ENCODE peak calls at places on chromosomes 13 and 19, in four cellular contexts. One of them, this sample, is unnamed.

GRCh38 chr13:50589651-50590054 is 253.8 kb downstream of the DLEU7 start:
- DNase-seq in colonic mucosa: no peak
- DNase-seq in left ventricle myocardium inferior: no peak
- DNase-seq in lower lobe of right lung: no peak
- DNase-seq in this sample: peak; percentile 67

GRCh38 chr19:35561436-35561835 is 2.0 kb downstream of the ATP4A start:
- DNase-seq in colonic mucosa: no peak
- DNase-seq in left ventricle myocardium inferior: no peak
- DNase-seq in lower lobe of right lung: no peak
- DNase-seq in this sample: no peak

GRCh38 chr13:29648760-29649159 is 53.3 kb upstream of the SLC7A1 start:
- DNase-seq in colonic mucosa: no peak
- DNase-seq in left ventricle myocardium inferior: no peak
- DNase-seq in lower lobe of right lung: no peak
- DNase-seq in this sample: no peak

GRCh38 chr19:16571283-16571682 is 932 bp downstream of the SLC35E1 start:
- DNase-seq in colonic mucosa: no peak
- DNase-seq in left ventricle myocardium inferior: no peak
- DNase-seq in lower lobe of right lung: peak; percentile 49
- DNase-seq in this sample: peak; percentile 63

GRCh38 chr19:289651-290538 is 1.3 kb downstream of the PLPP2 start:
- DNase-seq in colonic mucosa: peak; percentile 74
- DNase-seq in left ventricle myocardium inferior: no peak
- DNase-seq in lower lobe of right lung: peak; percentile 69
- DNase-seq in this sample: peak; percentile 67

GRCh38 chr13:21913010-21913409 is 242.1 kb downstream of the FGF9 start:
- DNase-seq in colonic mucosa: no peak
- DNase-seq in left ventricle myocardium inferior: no peak
- DNase-seq in lower lobe of right lung: no peak
- DNase-seq in this sample: no peak

GRCh38 chr19:38683393-38684077 is 36.1 kb downstream of the ACTN4 start:
- DNase-seq in colonic mucosa: peak; percentile 92
- DNase-seq in left ventricle myocardium inferior: no peak
- DNase-seq in lower lobe of right lung: peak; percentile 90
- DNase-seq in this sample: peak; percentile 95

GRCh38 chr13:56720841-56721240 is 419.9 kb upstream of the PRR20A start:
- DNase-seq in colonic mucosa: no peak
- DNase-seq in left ventricle myocardium inferior: no peak
- DNase-seq in lower lobe of right lung: no peak
- DNase-seq in this sample: no peak

GRCh38 chr13:67013709-67014108 is 216.4 kb downstream of the PCDH9 start:
- DNase-seq in colonic mucosa: no peak
- DNase-seq in left ventricle myocardium inferior: no peak
- DNase-seq in lower lobe of right lung: no peak
- DNase-seq in this sample: no peak

GRCh38 chr13:54198911-54199310 is 1170.3 kb downstream of the OLFM4 start:
- DNase-seq in colonic mucosa: no peak
- DNase-seq in left ventricle myocardium inferior: no peak
- DNase-seq in lower lobe of right lung: no peak
- DNase-seq in this sample: no peak

GRCh38 chr13:50731400-50731799 is 112.1 kb downstream of the DLEU7 start:
- DNase-seq in colonic mucosa: no peak
- DNase-seq in left ventricle myocardium inferior: no peak
- DNase-seq in lower lobe of right lung: no peak
- DNase-seq in this sample: peak; percentile 83

GRCh38 chr13:27822873-27823311 is 30.6 kb downstream of the GSX1 start:
- DNase-seq in colonic mucosa: no peak
- DNase-seq in left ventricle myocardium inferior: no peak
- DNase-seq in lower lobe of right lung: no peak
- DNase-seq in this sample: no peak

GRCh38 chr13:50801087-50801931 is 42.2 kb downstream of the DLEU7 start:
- DNase-seq in colonic mucosa: peak; percentile 72
- DNase-seq in left ventricle myocardium inferior: no peak
- DNase-seq in lower lobe of right lung: no peak
- DNase-seq in this sample: peak; percentile 90

GRCh38 chr13:23292596-23292995 is 111.8 kb downstream of the SGCG start:
- DNase-seq in colonic mucosa: no peak
- DNase-seq in left ventricle myocardium inferior: no peak
- DNase-seq in lower lobe of right lung: no peak
- DNase-seq in this sample: peak; percentile 4

GRCh38 chr19:345320-345879 is 804 bp upstream of the MIER2 start:
- DNase-seq in colonic mucosa: no peak
- DNase-seq in left ventricle myocardium inferior: no peak
- DNase-seq in lower lobe of right lung: no peak
- DNase-seq in this sample: no peak

GRCh38 chr19:51427220-51427619 is 9.8 kb upstream of the SIGLEC10 start:
- DNase-seq in colonic mucosa: no peak
- DNase-seq in left ventricle myocardium inferior: no peak
- DNase-seq in lower lobe of right lung: no peak
- DNase-seq in this sample: no peak

GRCh38 chr13:59247166-59247565 is 916.6 kb downstream of the DIAPH3 start:
- DNase-seq in colonic mucosa: no peak
- DNase-seq in left ventricle myocardium inferior: peak; percentile 50
- DNase-seq in lower lobe of right lung: peak; percentile 45
- DNase-seq in this sample: no peak

GRCh38 chr13:50650936-50651638 is 192.4 kb downstream of the DLEU7 start:
- DNase-seq in colonic mucosa: no peak
- DNase-seq in left ventricle myocardium inferior: no peak
- DNase-seq in lower lobe of right lung: no peak
- DNase-seq in this sample: peak; percentile 47

GRCh38 chr19:23917856-23918255 is 3.2 kb downstream of the ZNF726 start:
- DNase-seq in colonic mucosa: no peak
- DNase-seq in left ventricle myocardium inferior: no peak
- DNase-seq in lower lobe of right lung: peak; percentile 43
- DNase-seq in this sample: peak; percentile 1

GRCh38 chr19:44282846-44283245 is 22.0 kb downstream of the ZNF235 start:
- DNase-seq in colonic mucosa: no peak
- DNase-seq in left ventricle myocardium inferior: no peak
- DNase-seq in lower lobe of right lung: no peak
- DNase-seq in this sample: no peak

GRCh38 chr19:18697680-18698079 is 14.2 kb downstream of the CRTC1 start:
- DNase-seq in colonic mucosa: peak; percentile 54
- DNase-seq in left ventricle myocardium inferior: peak; percentile 27
- DNase-seq in lower lobe of right lung: peak; percentile 73
- DNase-seq in this sample: no peak

GRCh38 chr13:58985845-58986244 is 1177.9 kb downstream of the DIAPH3 start:
- DNase-seq in colonic mucosa: no peak
- DNase-seq in left ventricle myocardium inferior: no peak
- DNase-seq in lower lobe of right lung: no peak
- DNase-seq in this sample: no peak

GRCh38 chr19:40714519-40715299 is 2.0 kb downstream of the COQ8B start:
- DNase-seq in colonic mucosa: peak; percentile 97
- DNase-seq in left ventricle myocardium inferior: peak; percentile 95
- DNase-seq in lower lobe of right lung: peak; percentile 95
- DNase-seq in this sample: peak; percentile 95

GRCh38 chr19:17333611-17334413 is 843 bp downstream of the ANO8 start:
- DNase-seq in colonic mucosa: no peak
- DNase-seq in left ventricle myocardium inferior: no peak
- DNase-seq in lower lobe of right lung: no peak
- DNase-seq in this sample: peak; percentile 84

GRCh38 chr19:3233116-3233515 is 8.7 kb downstream of the CELF5 start:
- DNase-seq in colonic mucosa: no peak
- DNase-seq in left ventricle myocardium inferior: no peak
- DNase-seq in lower lobe of right lung: no peak
- DNase-seq in this sample: no peak

GRCh38 chr19:3233831-3234230 is 9.4 kb downstream of the CELF5 start:
- DNase-seq in colonic mucosa: no peak
- DNase-seq in left ventricle myocardium inferior: no peak
- DNase-seq in lower lobe of right lung: no peak
- DNase-seq in this sample: no peak

GRCh38 chr19:3238066-3238561 is 13.7 kb downstream of the CELF5 start:
- DNase-seq in colonic mucosa: no peak
- DNase-seq in left ventricle myocardium inferior: no peak
- DNase-seq in lower lobe of right lung: no peak
- DNase-seq in this sample: no peak

GRCh38 chr19:3236272-3236671 is 11.8 kb downstream of the CELF5 start:
- DNase-seq in colonic mucosa: no peak
- DNase-seq in left ventricle myocardium inferior: no peak
- DNase-seq in lower lobe of right lung: no peak
- DNase-seq in this sample: no peak

GRCh38 chr19:3234800-3235199 is 10.3 kb downstream of the CELF5 start:
- DNase-seq in colonic mucosa: no peak
- DNase-seq in left ventricle myocardium inferior: no peak
- DNase-seq in lower lobe of right lung: no peak
- DNase-seq in this sample: no peak
- TF ChIP-seq CTCF in colonic mucosa: no peak
- TF ChIP-seq CTCF in left ventricle myocardium inferior: no peak
- TF ChIP-seq CTCF in lower lobe of right lung: no peak
- TF ChIP-seq CTCF in this sample: peak; percentile 40

DNA sequence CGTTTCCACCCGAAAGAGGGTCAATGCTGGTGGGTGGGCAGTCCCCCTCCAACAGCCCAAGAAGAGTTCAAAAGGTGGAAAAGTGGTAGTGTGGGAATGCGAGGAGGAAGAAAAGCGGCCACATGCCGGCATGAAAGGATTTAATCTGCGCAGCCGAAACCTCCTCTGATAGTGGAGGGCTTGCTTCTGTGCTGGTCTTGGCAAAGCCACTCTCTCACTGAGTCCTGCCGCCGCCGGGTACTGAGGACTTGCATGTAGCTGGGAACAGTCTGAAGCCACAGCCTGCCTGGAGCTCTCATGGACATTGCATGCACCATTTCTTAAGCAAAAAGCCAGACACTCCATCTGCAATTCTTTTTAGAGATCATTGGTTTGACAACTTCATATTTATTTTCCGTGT is 136.2 kb upstream of the ZNF536 start:
- DNase-seq in colonic mucosa: no peak
- DNase-seq in left ventricle myocardium inferior: no peak
- DNase-seq in lower lobe of right lung: no peak
- DNase-seq in this sample: no peak
- H3K4me3 ChIP-seq in colonic mucosa: no peak overlapping the region
- H3K4me3 ChIP-seq in left ventricle myocardium inferior: peak overlapping the region; percentile 5
- H3K4me3 ChIP-seq in lower lobe of right lung: no peak overlapping the region
- H3K4me3 ChIP-seq in this sample: no peak overlapping the region

GRCh38 chr19:1472227-1473055 is 6.6 kb downstream of the C19orf25 start:
- DNase-seq in colonic mucosa: no peak
- DNase-seq in left ventricle myocardium inferior: no peak
- DNase-seq in lower lobe of right lung: peak; percentile 46
- DNase-seq in this sample: no peak

GRCh38 chr19:1470864-1471513 is 8.0 kb downstream of the C19orf25 start:
- DNase-seq in colonic mucosa: no peak
- DNase-seq in left ventricle myocardium inferior: no peak
- DNase-seq in lower lobe of right lung: no peak
- DNase-seq in this sample: no peak

GRCh38 chr19:1469936-1470863 is 8.8 kb downstream of the C19orf25 start:
- DNase-seq in colonic mucosa: peak; percentile 65
- DNase-seq in left ventricle myocardium inferior: peak; percentile 51
- DNase-seq in lower lobe of right lung: peak; percentile 64
- DNase-seq in this sample: peak; percentile 25

GRCh38 chr19:1473056-1473400 is 6.0 kb downstream of the C19orf25 start:
- DNase-seq in colonic mucosa: no peak
- DNase-seq in left ventricle myocardium inferior: no peak
- DNase-seq in lower lobe of right lung: no peak
- DNase-seq in this sample: no peak

GRCh38 chr19:1471514-1472107 is 7.4 kb downstream of the C19orf25 start:
- DNase-seq in colonic mucosa: no peak
- DNase-seq in left ventricle myocardium inferior: no peak
- DNase-seq in lower lobe of right lung: peak; percentile 38
- DNase-seq in this sample: no peak
- TF ChIP-seq CTCF in colonic mucosa: no peak
- TF ChIP-seq CTCF in left ventricle myocardium inferior: no peak
- TF ChIP-seq CTCF in lower lobe of right lung: no peak
- TF ChIP-seq CTCF in this sample: peak; percentile 15

GRCh38 chr19:13053761-13054604 is 48.7 kb downstream of the LYL1 start:
- DNase-seq in colonic mucosa: peak; percentile 70
- DNase-seq in left ventricle myocardium inferior: peak; percentile 93
- DNase-seq in lower lobe of right lung: peak; percentile 90
- DNase-seq in this sample: peak; percentile 87

GRCh38 chr19:13054605-13055212 is 47.9 kb downstream of the LYL1 start:
- DNase-seq in colonic mucosa: no peak
- DNase-seq in left ventricle myocardium inferior: peak; percentile 43
- DNase-seq in lower lobe of right lung: no peak
- DNase-seq in this sample: no peak

GRCh38 chr19:13056052-13056660 is 46.5 kb downstream of the LYL1 start:
- DNase-seq in colonic mucosa: no peak
- DNase-seq in left ventricle myocardium inferior: peak; percentile 61
- DNase-seq in lower lobe of right lung: peak; percentile 92
- DNase-seq in this sample: peak; percentile 66

GRCh38 chr19:13057147-13057572 is 45.5 kb downstream of the LYL1 start:
- DNase-seq in colonic mucosa: no peak
- DNase-seq in left ventricle myocardium inferior: no peak
- DNase-seq in lower lobe of right lung: peak; percentile 52
- DNase-seq in this sample: no peak

GRCh38 chr19:13055213-13056051 is 47.2 kb downstream of the LYL1 start:
- DNase-seq in colonic mucosa: no peak
- DNase-seq in left ventricle myocardium inferior: peak; percentile 84
- DNase-seq in lower lobe of right lung: peak; percentile 73
- DNase-seq in this sample: peak; percentile 89
- H3K4me3 ChIP-seq in colonic mucosa: no peak overlapping the region
- H3K4me3 ChIP-seq in left ventricle myocardium inferior: peak overlapping the region; percentile 54
- H3K4me3 ChIP-seq in lower lobe of right lung: peak overlapping the region; percentile 11
- H3K4me3 ChIP-seq in this sample: no peak overlapping the region

GRCh38 chr19:58326914-58327726 is at the start of gene ZSCAN22:
- DNase-seq in colonic mucosa: peak; percentile 98
- DNase-seq in left ventricle myocardium inferior: peak; percentile 98
- DNase-seq in lower lobe of right lung: peak; percentile 98
- DNase-seq in this sample: peak; percentile 97

GRCh38 chr19:58325623-58326022 is 1.2 kb upstream of the ZSCAN22 start:
- DNase-seq in colonic mucosa: no peak
- DNase-seq in left ventricle myocardium inferior: no peak
- DNase-seq in lower lobe of right lung: no peak
- DNase-seq in this sample: peak; percentile 25

GRCh38 chr19:58326501-58326913 is 287 bp upstream of the ZSCAN22 start:
- DNase-seq in colonic mucosa: no peak
- DNase-seq in left ventricle myocardium inferior: no peak
- DNase-seq in lower lobe of right lung: no peak
- DNase-seq in this sample: no peak

GRCh38 chr19:58330458-58330857 is 3.7 kb downstream of the ZSCAN22 start:
- DNase-seq in colonic mucosa: no peak
- DNase-seq in left ventricle myocardium inferior: no peak
- DNase-seq in lower lobe of right lung: no peak
- DNase-seq in this sample: peak; percentile 71

GRCh38 chr19:58328999-58329398 is 2.2 kb downstream of the ZSCAN22 start:
- DNase-seq in colonic mucosa: no peak
- DNase-seq in left ventricle myocardium inferior: no peak
- DNase-seq in lower lobe of right lung: no peak
- DNase-seq in this sample: no peak
- TF ChIP-seq CTCF in colonic mucosa: no peak
- TF ChIP-seq CTCF in left ventricle myocardium inferior: no peak
- TF ChIP-seq CTCF in lower lobe of right lung: peak; percentile 10
- TF ChIP-seq CTCF in this sample: no peak

DNA sequence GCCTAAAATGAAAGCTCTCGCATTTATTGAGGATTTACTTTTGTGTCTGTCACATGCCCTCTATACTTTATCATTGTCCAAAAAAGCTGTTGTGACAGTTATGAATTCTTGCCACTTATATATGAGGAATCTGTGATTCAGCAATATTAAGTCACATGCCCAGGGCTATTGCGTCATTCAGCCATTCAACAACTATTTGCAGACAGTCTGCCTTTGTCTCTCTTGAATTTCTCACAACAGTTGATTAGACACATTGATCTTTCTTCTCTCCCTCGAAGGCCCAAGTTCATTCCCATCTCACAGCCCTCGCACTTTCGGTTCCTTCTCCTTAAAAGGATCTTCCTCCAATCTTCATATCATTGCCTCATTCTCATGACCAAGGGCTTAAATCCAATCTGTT is 342.6 kb downstream of the MZT1 start:
- DNase-seq in colonic mucosa: no peak
- DNase-seq in left ventricle myocardium inferior: no peak
- DNase-seq in lower lobe of right lung: no peak
- DNase-seq in this sample: peak; percentile 75
- H3K4me3 ChIP-seq in colonic mucosa: no peak overlapping the region
- H3K4me3 ChIP-seq in left ventricle myocardium inferior: no peak overlapping the region
- H3K4me3 ChIP-seq in lower lobe of right lung: no peak overlapping the region
- H3K4me3 ChIP-seq in this sample: no peak overlapping the region